ENCODE peak calls at places on chromosome 17, in four cellular contexts. One of them, this sample, is unnamed.

GRCh38 chr17:27489045-27489715 is 32.9 kb downstream of the KSR1 start:
- DNase-seq in epithelial cell of esophagus: peak
- DNase-seq in body of pancreas: no peak
- DNase-seq in A673: peak
- DNase-seq in this sample: no peak

GRCh38 chr17:77332034-77332971 is 191.5 kb downstream of the SEC14L1 start:
- DNase-seq in A673: no peak
- DNase-seq in body of pancreas: peak
- DNase-seq in epithelial cell of esophagus: no peak
- DNase-seq in this sample: peak

GRCh38 chr17:80409626-80410025 is 5.3 kb upstream of the ENDOV start:
- DNase-seq in epithelial cell of esophagus: no peak
- DNase-seq in A673: no peak
- DNase-seq in body of pancreas: no peak
- DNase-seq in this sample: no peak

GRCh38 chr17:31595666-31596381 is 204.3 kb downstream of the RAB11FIP4 start:
- DNase-seq in body of pancreas: no peak
- DNase-seq in epithelial cell of esophagus: peak
- DNase-seq in A673: no peak
- DNase-seq in this sample: peak

GRCh38 chr17:72004011-72004427 is 116.8 kb upstream of the SOX9 start:
- DNase-seq in A673: no peak
- DNase-seq in epithelial cell of esophagus: peak
- DNase-seq in body of pancreas: no peak
- DNase-seq in this sample: no peak

GRCh38 chr17:78788451-78788850 is 6.4 kb upstream of the CYTH1 start:
- DNase-seq in A673: no peak
- DNase-seq in body of pancreas: no peak
- DNase-seq in epithelial cell of esophagus: no peak
- DNase-seq in this sample: no peak

GRCh38 chr17:20300399-20301037 is 166.8 kb downstream of the LGALS9B start:
- DNase-seq in body of pancreas: no peak
- DNase-seq in epithelial cell of esophagus: peak
- DNase-seq in A673: no peak
- DNase-seq in this sample: peak

GRCh38 chr17:48718162-48718780 is 4.0 kb downstream of the PRAC1 start:
- DNase-seq in A673: peak
- DNase-seq in body of pancreas: no peak
- DNase-seq in epithelial cell of esophagus: no peak
- DNase-seq in this sample: no peak

GRCh38 chr17:600576-601301 is 113.9 kb downstream of the VPS53 start:
- DNase-seq in body of pancreas: no peak
- DNase-seq in A673: peak
- DNase-seq in epithelial cell of esophagus: no peak
- DNase-seq in this sample: no peak

GRCh38 chr17:77691216-77692085 is 267.1 kb upstream of the TNRC6C start:
- DNase-seq in A673: no peak
- DNase-seq in epithelial cell of esophagus: no peak
- DNase-seq in body of pancreas: no peak
- DNase-seq in this sample: no peak

GRCh38 chr17:75242461-75243042 is 18.9 kb downstream of the GGA3 start:
- DNase-seq in A673: no peak
- DNase-seq in epithelial cell of esophagus: no peak
- DNase-seq in body of pancreas: no peak
- DNase-seq in this sample: no peak

DNA sequence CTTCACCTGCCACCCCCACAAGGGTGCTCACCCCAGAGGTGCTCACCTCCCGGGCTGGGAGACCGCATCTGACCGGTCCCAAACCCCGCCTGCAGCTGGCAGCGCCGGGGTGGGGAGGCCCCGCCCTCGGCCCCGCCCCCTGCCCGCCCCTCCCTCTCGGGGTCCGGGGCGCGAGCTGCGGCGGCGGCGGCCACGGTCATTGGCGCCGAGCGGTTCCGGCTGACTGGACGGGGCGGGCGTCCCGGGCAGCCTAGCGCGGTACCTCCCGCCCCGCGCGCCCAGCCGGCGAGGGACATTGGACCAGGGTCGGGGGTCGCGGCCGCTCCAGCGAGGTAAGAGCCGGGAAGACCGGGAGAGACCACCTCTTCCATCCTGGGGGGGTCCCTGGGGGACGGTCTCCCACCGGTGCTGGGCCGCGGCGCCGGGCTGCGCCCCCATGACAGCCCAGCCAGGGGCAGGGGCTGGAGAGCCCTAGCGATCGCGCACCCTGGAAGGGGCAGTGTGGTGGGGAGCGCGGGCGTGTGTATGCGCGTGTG is at the start of gene CACNG5:
- DNase-seq in body of pancreas: no peak
- DNase-seq in epithelial cell of esophagus: no peak
- DNase-seq in A673: peak
- DNase-seq in this sample: no peak
- H3K4me3 ChIP-seq in body of pancreas: no peak
- H3K4me3 ChIP-seq in epithelial cell of esophagus: no peak
- H3K4me3 ChIP-seq in A673: peak
- H3K4me3 ChIP-seq in this sample: no peak

GRCh38 chr17:41919165-41919817 is 540 bp upstream of the ACLY start:
- DNase-seq in epithelial cell of esophagus: peak
- DNase-seq in body of pancreas: no peak
- DNase-seq in A673: no peak
- DNase-seq in this sample: no peak
- H3K4me3 ChIP-seq in epithelial cell of esophagus: peak
- H3K4me3 ChIP-seq in body of pancreas: peak
- H3K4me3 ChIP-seq in A673: peak
- H3K4me3 ChIP-seq in this sample: peak

DNA sequence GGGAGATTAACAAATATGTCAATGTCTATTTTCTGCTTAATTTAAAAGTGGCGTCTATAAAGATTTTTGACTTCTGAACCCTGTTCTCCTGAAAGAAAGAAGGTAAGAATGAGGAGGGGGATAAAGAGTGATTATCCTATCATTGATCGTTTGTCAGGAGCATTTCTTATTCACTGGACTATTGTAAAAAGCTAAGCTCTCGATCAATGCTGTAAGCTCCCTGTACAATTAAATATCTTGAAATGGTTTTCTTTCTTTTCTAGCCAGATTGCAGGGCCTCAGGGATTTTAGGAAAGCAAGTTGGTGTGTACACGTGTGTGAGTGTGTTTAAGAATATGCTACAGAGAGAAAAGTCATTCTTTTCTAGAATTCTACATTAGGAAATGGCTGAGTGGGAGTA is 154.4 kb downstream of the AATF start:
- DNase-seq in epithelial cell of esophagus: no peak
- DNase-seq in body of pancreas: no peak
- DNase-seq in A673: no peak
- DNase-seq in this sample: no peak
- H3K4me3 ChIP-seq in epithelial cell of esophagus: no peak
- H3K4me3 ChIP-seq in body of pancreas: no peak
- H3K4me3 ChIP-seq in A673: no peak
- H3K4me3 ChIP-seq in this sample: no peak

GRCh38 chr17:46125831-46126230 is 67.4 kb downstream of the KANSL1 start:
- DNase-seq in epithelial cell of esophagus: peak
- DNase-seq in A673: no peak
- DNase-seq in body of pancreas: no peak
- DNase-seq in this sample: no peak

GRCh38 chr17:46129302-46129701 is 63.9 kb downstream of the KANSL1 start:
- DNase-seq in epithelial cell of esophagus: no peak
- DNase-seq in body of pancreas: no peak
- DNase-seq in A673: no peak
- DNase-seq in this sample: no peak

GRCh38 chr17:46128453-46128852 is 64.8 kb downstream of the KANSL1 start:
- DNase-seq in epithelial cell of esophagus: no peak
- DNase-seq in A673: no peak
- DNase-seq in body of pancreas: no peak
- DNase-seq in this sample: no peak

GRCh38 chr17:46126840-46127239 is 66.4 kb downstream of the KANSL1 start:
- DNase-seq in A673: no peak
- DNase-seq in epithelial cell of esophagus: no peak
- DNase-seq in body of pancreas: no peak
- DNase-seq in this sample: no peak

GRCh38 chr17:46127524-46127923 is 65.7 kb downstream of the KANSL1 start:
- DNase-seq in epithelial cell of esophagus: no peak
- DNase-seq in body of pancreas: no peak
- DNase-seq in A673: no peak
- DNase-seq in this sample: no peak
- H3K4me3 ChIP-seq in epithelial cell of esophagus: no peak
- H3K4me3 ChIP-seq in body of pancreas: no peak
- H3K4me3 ChIP-seq in A673: no peak
- H3K4me3 ChIP-seq in this sample: no peak

GRCh38 chr17:6572997-6573396 is 16.6 kb upstream of the PITPNM3 start:
- DNase-seq in body of pancreas: no peak
- DNase-seq in epithelial cell of esophagus: no peak
- DNase-seq in A673: no peak
- DNase-seq in this sample: no peak

GRCh38 chr17:6567528-6568185 is 11.3 kb upstream of the PITPNM3 start:
- DNase-seq in epithelial cell of esophagus: peak
- DNase-seq in A673: peak
- DNase-seq in body of pancreas: no peak
- DNase-seq in this sample: peak

GRCh38 chr17:6569391-6570302 is 13.3 kb upstream of the PITPNM3 start:
- DNase-seq in epithelial cell of esophagus: no peak
- DNase-seq in body of pancreas: no peak
- DNase-seq in A673: no peak
- DNase-seq in this sample: no peak

GRCh38 chr17:6570731-6571465 is 14.5 kb upstream of the PITPNM3 start:
- DNase-seq in epithelial cell of esophagus: no peak
- DNase-seq in body of pancreas: no peak
- DNase-seq in A673: no peak
- DNase-seq in this sample: no peak

DNA sequence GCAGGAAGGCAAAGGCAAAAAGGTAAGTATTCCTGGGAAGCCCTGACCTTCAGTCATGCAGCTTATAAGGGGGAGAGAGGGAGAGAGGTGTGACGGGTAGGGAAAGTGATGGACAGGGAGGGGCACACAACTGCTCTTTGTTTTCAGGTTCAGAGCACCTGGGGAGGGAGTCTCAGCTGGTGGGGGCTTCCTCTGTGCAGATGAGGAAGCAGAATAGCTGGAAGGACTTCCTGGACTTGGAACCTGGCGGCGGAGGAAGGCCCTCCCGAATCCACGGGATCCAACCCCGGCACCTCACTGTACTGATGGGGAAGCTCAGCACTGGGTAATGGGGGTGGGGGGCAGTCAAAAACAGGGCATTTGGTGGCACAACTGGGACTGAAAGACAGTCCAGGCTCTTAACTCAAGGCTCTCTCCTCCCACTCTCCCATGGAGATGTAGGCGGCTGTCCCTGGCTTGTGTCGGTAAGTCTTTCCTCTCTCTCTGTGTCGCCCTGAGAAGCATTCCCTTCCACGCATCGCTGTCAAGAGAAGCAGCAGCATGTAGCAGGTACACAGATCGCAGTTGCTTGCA is 11.9 kb upstream of the PITPNM3 start:
- DNase-seq in body of pancreas: no peak
- DNase-seq in epithelial cell of esophagus: no peak
- DNase-seq in A673: no peak
- DNase-seq in this sample: no peak
- H3K4me3 ChIP-seq in body of pancreas: no peak
- H3K4me3 ChIP-seq in epithelial cell of esophagus: peak
- H3K4me3 ChIP-seq in A673: no peak
- H3K4me3 ChIP-seq in this sample: peak

DNA sequence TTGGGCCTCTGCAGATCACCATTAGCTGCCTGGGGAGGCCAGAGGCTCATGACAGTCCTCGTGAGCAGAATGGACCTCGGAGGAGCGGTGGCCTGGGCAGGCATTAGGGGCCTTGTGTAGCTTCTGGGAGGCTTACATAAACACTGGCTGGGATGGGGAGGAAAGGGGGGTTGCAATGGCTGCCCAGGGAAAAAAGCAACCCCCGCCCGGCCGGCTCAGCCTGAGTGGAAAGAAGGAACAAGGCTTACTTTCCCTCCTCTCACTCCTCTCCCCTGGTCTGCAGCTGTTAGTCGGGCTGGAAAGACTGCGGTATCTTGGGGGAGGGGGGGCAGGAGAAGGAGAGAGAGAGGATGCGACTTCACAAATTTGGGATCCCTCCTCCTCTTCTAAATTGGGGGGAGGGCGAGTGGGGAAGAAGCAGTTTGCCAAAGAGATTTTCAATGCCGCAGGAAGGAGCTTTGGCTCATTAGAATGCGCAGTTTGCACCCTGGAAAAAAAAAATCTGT is 6.4 kb upstream of the NR1D1 start:
- DNase-seq in A673: no peak
- DNase-seq in epithelial cell of esophagus: no peak
- DNase-seq in body of pancreas: no peak
- DNase-seq in this sample: peak
- H3K4me3 ChIP-seq in A673: no peak
- H3K4me3 ChIP-seq in epithelial cell of esophagus: no peak
- H3K4me3 ChIP-seq in body of pancreas: no peak
- H3K4me3 ChIP-seq in this sample: peak